ENCODE peak calls at places on chromosomes 12 and 14, in four cellular contexts. F, H, S and O are unnamed samples.

GRCh38 chr12:4286228-4286627 is 12.7 kb downstream of the CCND2 start:
- DNase-seq in H (no peak), S (no peak), F (peak), O (no peak)

GRCh38 chr14:77607741-77608302 is 8.6 kb downstream of the SPTLC2 start:
- DNase-seq in H (no peak), S (no peak), F (peak), O (no peak)

GRCh38 chr12:121773011-121773777 is 20.3 kb downstream of the RHOF start:
- DNase-seq in S (peak), F (peak), H (no peak), O (peak)

GRCh38 chr12:80761818-80762217 is 45.1 kb downstream of the MYF5 start:
- DNase-seq in F (no peak), H (no peak), S (no peak), O (no peak)

GRCh38 chr12:6383572-6384498 is at the start of gene LTBR:
- DNase-seq in F (peak), S (peak), H (peak), O (peak)

GRCh38 chr14:55328317-55328716 is 57.1 kb downstream of the FBXO34 start:
- DNase-seq in F (no peak), H (no peak), S (peak), O (peak)

GRCh38 chr14:106831322-106831720 is 1304.9 kb downstream of the TMEM121 start:
- DNase-seq in H (no peak), F (peak), S (no peak), O (peak)

GRCh38 chr12:24742378-24742777 is 206.5 kb downstream of the BCAT1 start:
- DNase-seq in S (no peak), H (no peak), F (peak), O (no peak)

GRCh38 chr12:12176402-12176801 is 90.4 kb downstream of the LRP6 start:
- DNase-seq in H (no peak), S (no peak), F (peak), O (no peak)

GRCh38 chr14:75711796-75712211 is 50.8 kb downstream of the TTLL5 start:
- DNase-seq in F (no peak), S (peak), H (peak), O (peak)

GRCh38 chr12:89493650-89494302 is 30.8 kb downstream of the GALNT4 start:
- DNase-seq in F (no peak), H (no peak), S (no peak), O (no peak)

GRCh38 chr12:46088040-46088439 is 97.7 kb upstream of the SCAF11 start:
- DNase-seq in H (no peak), F (no peak), S (no peak), O (no peak)

GRCh38 chr14:95540236-95540635 is 5.4 kb downstream of the GLRX5 start:
- DNase-seq in F (no peak), H (no peak), S (no peak), O (no peak)

GRCh38 chr14:104328607-104329006 is 190.2 kb downstream of the KIF26A start:
- DNase-seq in H (no peak), S (no peak), F (no peak), O (no peak)

GRCh38 chr12:119681953-119682352 is 14.0 kb downstream of the PRKAB1 start:
- DNase-seq in H (no peak), F (no peak), S (no peak), O (no peak)

GRCh38 chr12:120235369-120236123 is 30.0 kb downstream of the PXN start:
- DNase-seq in S (no peak), H (no peak), F (no peak), O (no peak)

GRCh38 chr14:24195186-24196070 is at the start of gene TM9SF1:
- DNase-seq in F (peak), H (peak), S (peak), O (peak)

GRCh38 chr14:83660597-83660996 is 1869.3 kb upstream of the FLRT2 start:
- DNase-seq in S (no peak), H (no peak), F (no peak), O (no peak)

GRCh38 chr12:115308918-115309317 is 624.9 kb upstream of the TBX3 start:
- DNase-seq in H (peak), S (peak), F (no peak), O (no peak)

GRCh38 chr12:115303751-115304309 is 619.9 kb upstream of the TBX3 start:
- DNase-seq in F (no peak), S (no peak), H (no peak), O (no peak)

GRCh38 chr12:115305275-115305674 is 621.3 kb upstream of the TBX3 start:
- DNase-seq in F (no peak), H (no peak), S (no peak), O (no peak)

GRCh38 chr12:115305867-115306266 is 621.9 kb upstream of the TBX3 start:
- DNase-seq in S (no peak), F (no peak), H (no peak), O (no peak)

GRCh38 chr12:115306380-115306779 is 622.4 kb upstream of the TBX3 start:
- DNase-seq in S (no peak), F (no peak), H (no peak), O (no peak)
- TF ChIP-seq CTCF in S (no peak), F (no peak), H (no peak), O (no peak)

DNA sequence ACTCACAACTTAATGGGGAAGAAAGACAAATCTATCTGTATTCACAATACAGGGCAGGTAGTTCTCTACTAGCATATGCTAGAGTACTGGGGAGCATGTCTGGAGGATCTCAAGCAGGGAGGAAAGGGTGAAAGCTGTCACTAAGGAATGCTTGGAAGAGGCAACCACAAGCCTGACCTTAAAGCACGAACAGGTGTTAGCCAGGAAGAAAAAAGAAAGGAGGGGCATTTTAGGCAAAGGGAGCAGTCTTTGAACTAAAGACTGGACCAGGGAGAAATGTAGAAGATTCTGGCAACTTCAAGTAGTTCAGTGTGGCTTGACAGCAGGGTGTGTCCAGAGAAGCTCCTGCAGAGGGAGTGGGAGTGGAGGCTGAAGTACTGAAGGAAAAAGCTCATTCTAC is 50.9 kb downstream of the AP5M1 start:
- DNase-seq in H (no peak), S (no peak), F (no peak), O (no peak)
- H3K4me3 ChIP-seq in H (no peak), S (no peak), F (no peak), O (no peak)

GRCh38 chr12:3036901-3037600 is 40.1 kb upstream of the TSPAN9 start:
- DNase-seq in H (no peak), F (no peak), S (no peak), O (no peak)

GRCh38 chr12:3034067-3034750 is 43.0 kb upstream of the TSPAN9 start:
- DNase-seq in F (peak), H (peak), S (peak), O (peak)

GRCh38 chr12:3035171-3035570 is 42.0 kb upstream of the TSPAN9 start:
- DNase-seq in F (no peak), H (no peak), S (peak), O (peak)

GRCh38 chr12:3038166-3038565 is 39.0 kb upstream of the TSPAN9 start:
- DNase-seq in H (no peak), F (no peak), S (no peak), O (no peak)

DNA sequence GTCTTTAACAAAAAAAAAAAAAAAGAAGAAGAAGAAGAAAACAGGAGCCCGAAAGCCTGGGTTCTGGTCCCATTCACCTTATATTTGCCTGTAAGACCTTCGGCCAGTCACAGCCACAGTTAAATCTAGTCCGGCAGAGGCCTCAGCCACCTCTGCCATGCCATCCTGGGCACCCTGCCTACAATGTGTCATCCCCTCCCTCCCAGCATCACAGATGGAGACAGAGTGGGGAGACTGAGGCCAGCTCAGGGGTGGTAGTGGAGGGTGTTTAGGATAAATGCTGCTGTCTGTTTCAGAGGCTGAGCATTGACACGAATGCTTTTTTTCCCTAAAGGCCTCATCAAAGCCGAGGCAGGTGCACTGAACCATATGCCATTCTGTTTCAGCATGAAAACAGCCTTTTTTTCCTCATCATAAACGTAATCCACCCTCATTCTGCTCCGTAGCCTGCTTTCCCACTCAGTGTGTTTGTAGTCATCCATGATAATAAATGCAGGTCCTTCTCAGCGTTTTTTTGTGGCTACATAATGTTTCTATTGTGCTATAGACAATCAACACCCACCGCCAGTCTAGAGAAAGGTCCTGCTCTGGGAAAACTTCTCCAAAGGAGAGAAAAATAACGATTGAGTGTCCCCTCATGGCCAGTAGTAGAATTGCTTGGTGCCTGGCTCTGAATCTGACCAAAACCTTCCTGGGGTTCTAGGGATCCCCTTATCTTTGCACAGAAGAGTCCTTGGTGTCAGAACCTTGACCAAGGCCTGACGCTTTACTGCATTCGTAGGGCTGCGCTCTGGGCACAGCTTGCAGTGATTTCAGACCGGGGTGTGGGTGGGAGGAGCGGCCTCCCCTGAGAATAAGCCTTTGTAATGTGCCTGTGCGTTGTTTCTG is 41.1 kb upstream of the TSPAN9 start:
- DNase-seq in H (no peak), S (no peak), F (peak), O (peak)
- TF ChIP-seq CTCF in H (peak), S (peak), F (peak), O (peak)

GRCh38 chr12:95693689-95694088 is 96.9 kb downstream of the NTN4 start:
- DNase-seq in H (no peak), S (no peak), F (no peak), O (no peak)
- H3K4me3 ChIP-seq in H (no peak), S (no peak), F (no peak), O (no peak)